ENCODE peak calls at places on chromosomes 1 and 21, in ten cellular contexts. Q is glutamatergic neuron; I is uterus; O is choroid plexus epithelial cell; W is neural crest cell; Z is neural progenitor cell; B is CD8-positive, alpha-beta T cell; G is astrocyte of the spinal cord; N is Caco-2; S is right atrium auricular region. M is an unnamed sample.

GRCh38 chr21:21366277-21366676 is 368.1 kb downstream of the NCAM2 start:
- DNase-seq in B (no peak), Q (no peak), S (no peak), N (no peak), G (no peak), O (no peak), I (no peak), Z (no peak), W (no peak), M (no peak)

GRCh38 chr1:66206563-66207154 is 327.3 kb upstream of the SGIP1 start:
- DNase-seq in W (no peak), G (no peak), O (peak; percentile 31), B (no peak), Z (no peak), S (no peak), I (no peak), N (no peak), Q (no peak), M (no peak)

GRCh38 chr1:95232646-95233320 is 1.2 kb upstream of the RWDD3 start:
- DNase-seq in B (no peak), W (no peak), N (no peak), O (peak; percentile 12), G (no peak), Q (no peak), S (no peak), I (peak; percentile 20), Z (no peak), M (no peak)

GRCh38 chr1:153553691-153554608 is 4.9 kb upstream of the S100A3 start:
- DNase-seq in O (no peak), Z (no peak), W (no peak), I (no peak), Q (no peak), S (no peak), B (no peak), N (no peak), G (no peak), M (no peak)

GRCh38 chr1:65412984-65413375 is 7.5 kb upstream of the LEPR start:
- DNase-seq in N (no peak), I (no peak), O (peak; percentile 30), B (no peak), Z (no peak), W (no peak), S (no peak), G (peak; percentile 77), Q (no peak), M (no peak)

GRCh38 chr1:167263784-167264464 is 43.2 kb downstream of the POU2F1 start:
- DNase-seq in O (peak; percentile 18), W (no peak), N (no peak), B (no peak), S (no peak), Q (no peak), G (no peak), I (no peak), Z (no peak), M (no peak)

GRCh38 chr1:209583408-209583807 is at the start of gene CAMK1G:
- DNase-seq in B (no peak), Z (peak; percentile 88), O (peak; percentile 82), I (no peak), S (no peak), N (no peak), W (peak; percentile 38), Q (peak; percentile 43), G (peak; percentile 72), M (no peak)

GRCh38 chr1:44673675-44674112 is 587 bp downstream of the TMEM53 start:
- DNase-seq in Q (no peak), G (no peak), S (no peak), I (no peak), O (no peak), N (no peak), Z (no peak), B (no peak), W (no peak), M (no peak)

DNA sequence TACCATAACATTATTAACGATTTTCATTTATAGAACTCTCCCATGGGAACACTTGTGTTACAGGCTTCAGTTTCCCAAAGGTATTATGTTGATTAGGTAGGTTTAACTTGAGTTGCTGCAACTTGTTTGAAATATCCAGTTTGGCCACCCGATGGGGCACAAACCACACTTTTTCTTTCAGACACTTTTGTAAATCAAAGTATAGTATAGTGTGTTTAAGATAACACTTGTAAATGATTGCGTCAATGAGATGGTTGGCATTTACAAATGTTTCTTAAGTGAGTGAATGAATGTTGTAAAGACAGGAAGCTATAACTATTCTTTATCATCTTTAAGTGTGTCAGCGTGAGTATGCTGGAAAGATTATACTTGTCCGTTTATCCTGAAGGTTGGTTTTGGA is 4.3 kb downstream of the XPR1 start:
- DNase-seq in Z (no peak), S (no peak), B (no peak), W (no peak), O (peak; percentile 67), I (no peak), G (no peak), Q (no peak), N (peak; percentile 51), M (no peak)
- TF ChIP-seq CTCF in Z (peak; percentile 22), S (no peak), B (no peak), W (no peak), O (peak; percentile 39), I (no peak), G (peak; percentile 4), Q (no peak), N (peak; percentile 15), M (peak; percentile 7)

GRCh38 chr1:172746091-172746949 is 87.4 kb downstream of the FASLG start:
- DNase-seq in Q (no peak), W (no peak), G (peak; percentile 99), S (no peak), B (no peak), N (peak; percentile 14), Z (no peak), I (no peak), O (peak; percentile 99), M (peak; percentile 41)

GRCh38 chr1:172748201-172748600 is 89.3 kb downstream of the FASLG start:
- DNase-seq in B (no peak), S (no peak), I (no peak), G (no peak), Z (no peak), O (no peak), N (no peak), W (no peak), Q (no peak), M (no peak)

GRCh38 chr1:172745014-172745413 is 86.1 kb downstream of the FASLG start:
- DNase-seq in B (no peak), N (peak; percentile 61), W (no peak), Z (peak; percentile 67), S (no peak), Q (no peak), G (peak; percentile 90), O (peak; percentile 97), I (no peak), M (peak; percentile 49)

GRCh38 chr1:172742599-172743500 is 83.9 kb downstream of the FASLG start:
- DNase-seq in Q (no peak), S (no peak), W (no peak), B (no peak), G (peak; percentile 60), N (peak; percentile 26), O (peak; percentile 73), I (no peak), Z (peak; percentile 34), M (no peak)
- TF ChIP-seq CTCF in Q (peak; percentile 80), S (peak; percentile 56), W (peak; percentile 88), B (peak; percentile 90), G (peak; percentile 65), N (peak; percentile 71), O (peak; percentile 73), I (peak; percentile 57), Z (peak; percentile 83), M (peak; percentile 63)

DNA sequence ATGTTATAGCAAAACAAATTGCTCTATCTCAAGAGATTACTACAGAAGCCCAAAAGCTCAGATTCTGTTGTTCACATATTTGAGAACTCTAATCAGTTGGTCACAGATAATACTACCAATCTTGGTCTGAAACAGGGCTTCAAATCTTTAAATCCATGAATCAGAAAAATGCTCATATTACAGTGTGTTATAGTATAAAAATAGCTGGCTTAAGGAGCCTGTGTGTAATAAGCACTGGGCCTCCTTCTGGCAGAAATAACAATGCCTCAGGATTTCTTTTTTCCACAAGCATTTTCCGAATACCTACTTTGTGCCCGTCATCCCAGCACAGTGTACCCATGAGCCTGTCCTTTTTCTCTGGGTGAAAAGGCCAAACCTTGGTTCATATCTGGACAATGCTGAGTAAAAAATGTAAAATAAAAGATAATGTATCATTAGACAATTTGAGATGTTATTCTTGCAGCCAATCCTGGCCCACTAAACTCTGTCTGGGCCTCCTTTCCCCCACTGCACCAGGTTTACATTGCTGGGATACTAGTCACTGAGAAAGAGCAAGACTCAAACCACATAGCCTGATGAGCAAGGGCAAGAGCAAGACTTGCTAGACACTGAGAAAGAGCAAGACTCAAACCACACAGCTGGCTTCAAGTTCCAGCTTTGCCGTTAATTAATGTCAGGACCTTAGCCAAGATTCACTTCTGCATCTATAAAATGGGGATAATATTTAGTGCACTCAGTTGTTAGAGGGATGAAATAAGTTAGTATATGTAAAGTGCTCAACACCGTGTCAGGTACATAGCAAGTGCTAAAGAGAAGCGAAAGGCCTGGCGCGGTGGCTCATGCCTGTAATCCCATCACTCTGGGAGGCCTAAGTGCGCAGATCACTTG is 17.0 kb upstream of the ADAR start:
- DNase-seq in Z (no peak), N (no peak), B (no peak), S (no peak), G (peak; percentile 79), O (peak; percentile 71), Q (no peak), I (no peak), W (no peak), M (no peak)
- TF ChIP-seq CTCF in Z (no peak), N (no peak), B (no peak), S (no peak), G (no peak), O (peak; percentile 3), Q (no peak), I (no peak), W (no peak), M (no peak)

GRCh38 chr1:82598816-82599215 is 798.1 kb downstream of the ADGRL2 start:
- DNase-seq in N (no peak), G (no peak), Q (no peak), W (no peak), O (no peak), B (no peak), S (no peak), Z (no peak), I (no peak), M (no peak)
- TF ChIP-seq CTCF in N (no peak), G (no peak), Q (no peak), W (no peak), O (no peak), B (no peak), S (no peak), Z (no peak), I (no peak), M (no peak)

GRCh38 chr1:220272047-220272840 is at the start of gene RAB3GAP2:
- DNase-seq in S (peak; percentile 97), Z (peak; percentile 97), I (peak; percentile 94), N (peak; percentile 98), O (peak; percentile 94), Q (peak; percentile 95), B (peak; percentile 95), G (peak; percentile 93), W (peak; percentile 91), M (peak; percentile 99)
- TF ChIP-seq CTCF in S (no peak), Z (no peak), I (peak; percentile 7), N (no peak), O (peak; percentile 11), Q (no peak), B (no peak), G (no peak), W (no peak), M (no peak)